ENCODE peak calls at places on chromosome 17, in nine cellular contexts. J, Q, Z, H, T, S, D, O and Y are unnamed samples.

GRCh38 chr17:30961213-30962188 is 9.3 kb upstream of the RNF135 start:
- DNase-seq in J (peak), Q (no peak), Z (no peak), H (peak), T (no peak), S (peak), D (no peak), O (peak), Y (no peak)

GRCh38 chr17:80372456-80372855 is 42.5 kb upstream of the ENDOV start:
- DNase-seq in J (no peak), Q (no peak), Z (peak), H (no peak), T (no peak), S (no peak), D (no peak), O (no peak), Y (peak)

GRCh38 chr17:79114455-79115301 is 40.1 kb downstream of the ENGASE start:
- DNase-seq in J (no peak), Q (no peak), Z (no peak), H (no peak), T (peak), S (no peak), D (peak), O (no peak), Y (no peak)

GRCh38 chr17:50107790-50108414 is 12.8 kb downstream of the PDK2 start:
- DNase-seq in J (no peak), Q (peak), Z (no peak), H (no peak), T (no peak), S (no peak), D (no peak), O (no peak), Y (no peak)

GRCh38 chr17:67221062-67221998 is 23.7 kb downstream of the HELZ start:
- DNase-seq in J (peak), Q (peak), Z (peak), H (peak), T (no peak), S (peak), D (peak), O (peak), Y (no peak)

GRCh38 chr17:48441231-48441711 is 11.3 kb upstream of the SKAP1 start:
- DNase-seq in J (peak), Q (no peak), Z (no peak), H (peak), T (no peak), S (no peak), D (no peak), O (peak), Y (no peak)

GRCh38 chr17:44642861-44643260 is 13.4 kb upstream of the MEIOC start:
- DNase-seq in J (no peak), Q (no peak), Z (no peak), H (no peak), T (no peak), S (no peak), D (peak), O (no peak), Y (no peak)

GRCh38 chr17:16297367-16298139 is 55.7 kb downstream of the CENPV start:
- DNase-seq in J (no peak), Q (no peak), Z (no peak), H (no peak), T (no peak), S (no peak), D (no peak), O (no peak), Y (peak)

GRCh38 chr17:57881143-57881542 is 31.3 kb upstream of the MRPS23 start:
- DNase-seq in J (no peak), Q (peak), Z (no peak), H (no peak), T (no peak), S (no peak), D (peak), O (no peak), Y (no peak)

GRCh38 chr17:62641101-62641500 is 13.6 kb downstream of the MRC2 start:
- DNase-seq in J (no peak), Q (no peak), Z (no peak), H (no peak), T (no peak), S (no peak), D (no peak), O (no peak), Y (peak)

GRCh38 chr17:78781339-78782304 is at the start of gene CYTH1:
- DNase-seq in J (peak), Q (no peak), Z (peak), H (no peak), T (no peak), S (peak), D (peak), O (peak), Y (peak)

GRCh38 chr17:72952220-72952619 is 140.3 kb downstream of the SLC39A11 start:
- DNase-seq in J (no peak), Q (no peak), Z (no peak), H (no peak), T (no peak), S (no peak), D (no peak), O (no peak), Y (no peak)

GRCh38 chr17:35350493-35350892 is 22.9 kb downstream of the SLFN11 start:
- DNase-seq in J (no peak), Q (no peak), Z (no peak), H (no peak), T (no peak), S (no peak), D (no peak), O (no peak), Y (no peak)

GRCh38 chr17:40122944-40123810 is 1.4 kb downstream of the MSL1 start:
- DNase-seq in J (peak), Q (no peak), Z (no peak), H (peak), T (no peak), S (peak), D (peak), O (peak), Y (no peak)

GRCh38 chr17:45912319-45912718 is 18.0 kb downstream of the MAPT start:
- DNase-seq in J (no peak), Q (no peak), Z (no peak), H (no peak), T (no peak), S (no peak), D (no peak), O (no peak), Y (no peak)

GRCh38 chr17:55289106-55289446 is 24.3 kb downstream of the HLF start:
- DNase-seq in J (no peak), Q (no peak), Z (no peak), H (no peak), T (no peak), S (no peak), D (no peak), O (no peak), Y (no peak)

GRCh38 chr17:36740157-36740556 is 138.8 kb downstream of the MRM1 start:
- DNase-seq in J (no peak), Q (no peak), Z (no peak), H (no peak), T (no peak), S (no peak), D (no peak), O (no peak), Y (no peak)

GRCh38 chr17:67855504-67856324 is 30.4 kb downstream of the BPTF start:
- DNase-seq in J (peak), Q (no peak), Z (no peak), H (no peak), T (no peak), S (no peak), D (no peak), O (peak), Y (no peak)

GRCh38 chr17:61368832-61369468 is 30.7 kb upstream of the TBX2 start:
- DNase-seq in J (no peak), Q (no peak), Z (no peak), H (no peak), T (no peak), S (no peak), D (no peak), O (no peak), Y (no peak)

GRCh38 chr17:72706396-72706981 is 386.0 kb downstream of the SLC39A11 start:
- DNase-seq in J (no peak), Q (no peak), Z (no peak), H (no peak), T (no peak), S (peak), D (peak), O (no peak), Y (no peak)

GRCh38 chr17:52537368-52537767 is 378.9 kb upstream of the CA10 start:
- DNase-seq in J (no peak), Q (no peak), Z (no peak), H (no peak), T (no peak), S (no peak), D (no peak), O (no peak), Y (no peak)

GRCh38 chr17:81418710-81419332 is 23.6 kb downstream of the BAHCC1 start:
- DNase-seq in J (no peak), Q (peak), Z (no peak), H (no peak), T (no peak), S (peak), D (peak), O (no peak), Y (no peak)

GRCh38 chr17:49742256-49742655 is 21.7 kb downstream of the FAM117A start:
- DNase-seq in J (no peak), Q (no peak), Z (no peak), H (no peak), T (no peak), S (no peak), D (peak), O (no peak), Y (no peak)

GRCh38 chr17:68777243-68777855 is 176.2 kb upstream of the FAM20A start:
- DNase-seq in J (peak), Q (peak), Z (peak), H (peak), T (peak), S (peak), D (peak), O (peak), Y (no peak)

GRCh38 chr17:82648761-82649474 is 674 bp upstream of the WDR45B start:
- DNase-seq in J (no peak), Q (no peak), Z (peak), H (peak), T (no peak), S (peak), D (no peak), O (no peak), Y (no peak)

GRCh38 chr17:34826332-34826731 is 134.9 kb downstream of the CCT6B start:
- DNase-seq in J (no peak), Q (peak), Z (no peak), H (no peak), T (no peak), S (peak), D (no peak), O (no peak), Y (no peak)

GRCh38 chr17:81662002-81662401 is 4.4 kb downstream of the OXLD1 start:
- DNase-seq in J (no peak), Q (no peak), Z (no peak), H (no peak), T (no peak), S (no peak), D (no peak), O (no peak), Y (no peak)

GRCh38 chr17:72342582-72343527 is 222.0 kb downstream of the SOX9 start:
- DNase-seq in J (no peak), Q (no peak), Z (no peak), H (no peak), T (peak), S (no peak), D (peak), O (no peak), Y (no peak)

GRCh38 chr17:83124871-83125514 is 45.6 kb downstream of the METRNL start:
- DNase-seq in J (no peak), Q (no peak), Z (no peak), H (no peak), T (no peak), S (no peak), D (no peak), O (no peak), Y (peak)

GRCh38 chr17:80980397-80981061 is 11.1 kb upstream of the CHMP6 start:
- DNase-seq in J (no peak), Q (peak), Z (no peak), H (no peak), T (no peak), S (peak), D (no peak), O (no peak), Y (no peak)

GRCh38 chr17:4944554-4945175 is 3.7 kb downstream of the PFN1 start:
- DNase-seq in J (peak), Q (no peak), Z (no peak), H (peak), T (no peak), S (no peak), D (no peak), O (no peak), Y (no peak)

GRCh38 chr17:82107341-82107860 is 9.4 kb upstream of the FASN start:
- DNase-seq in J (no peak), Q (no peak), Z (no peak), H (peak), T (no peak), S (peak), D (no peak), O (peak), Y (no peak)

GRCh38 chr17:81440511-81441244 is 45.4 kb downstream of the BAHCC1 start:
- DNase-seq in J (peak), Q (no peak), Z (no peak), H (peak), T (no peak), S (peak), D (no peak), O (no peak), Y (no peak)

GRCh38 chr17:73011016-73011486 is 81.4 kb downstream of the SLC39A11 start:
- DNase-seq in J (no peak), Q (no peak), Z (no peak), H (no peak), T (no peak), S (no peak), D (no peak), O (no peak), Y (no peak)

DNA sequence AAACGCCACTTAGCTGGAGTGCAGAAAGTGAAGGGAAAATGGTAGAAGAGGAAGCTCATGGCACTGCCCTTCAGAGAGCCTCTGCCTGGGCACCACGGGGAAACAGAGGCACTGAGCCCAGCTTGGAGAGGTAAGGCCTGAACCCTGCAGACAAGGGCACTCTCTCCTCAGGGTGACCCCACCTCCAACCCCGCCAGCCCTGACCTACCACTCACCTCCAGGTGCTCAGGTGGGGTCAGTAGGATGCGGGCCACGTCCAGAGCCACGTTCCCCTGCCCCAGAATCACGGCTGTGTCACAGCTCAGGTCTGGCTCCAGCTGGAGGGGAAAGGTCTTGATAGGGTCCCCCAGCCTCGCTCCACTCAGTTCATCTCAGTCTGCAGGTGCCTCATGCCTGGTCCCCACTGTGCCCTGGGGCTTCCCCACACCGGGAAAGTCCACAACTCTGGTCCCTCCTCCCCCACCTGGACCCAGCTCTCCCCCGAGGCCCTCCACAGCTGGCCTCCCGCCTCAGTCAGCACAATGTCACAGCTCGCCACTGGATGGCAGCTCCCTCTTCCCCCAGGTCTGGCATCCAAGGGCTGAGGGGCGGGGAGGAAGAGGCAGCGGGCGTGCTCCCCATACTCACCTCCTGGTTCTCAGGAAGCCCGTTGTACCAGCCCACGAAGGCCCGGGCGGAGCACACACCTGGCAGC is 6.0 kb upstream of the GRIN2C start:
- DNase-seq in J (peak), Q (no peak), Z (no peak), H (no peak), T (no peak), S (no peak), D (no peak), O (no peak), Y (peak)
- TF ChIP-seq CTCF in J (no peak), Q (no peak), Z (no peak), H (no peak), T (no peak), S (no peak), D (no peak), O (no peak), Y (no peak)

GRCh38 chr17:19317359-19318095 is 45.0 kb downstream of the B9D1 start:
- DNase-seq in J (peak), Q (no peak), Z (peak), H (no peak), T (peak), S (peak), D (peak), O (peak), Y (no peak)
- TF ChIP-seq CTCF in J (peak), Q (peak), Z (no peak), H (peak), T (peak), S (peak), D (peak), O (peak), Y (peak)

GRCh38 chr17:64240261-64240740 is 22.8 kb downstream of the TEX2 start:
- DNase-seq in J (no peak), Q (peak), Z (no peak), H (no peak), T (no peak), S (no peak), D (peak), O (no peak), Y (no peak)
- TF ChIP-seq CTCF in J (no peak), Q (peak), Z (no peak), H (no peak), T (no peak), S (no peak), D (no peak), O (no peak), Y (peak)

GRCh38 chr17:59174671-59175070 is 19.1 kb downstream of the PRR11 start:
- DNase-seq in J (no peak), Q (no peak), Z (no peak), H (no peak), T (no peak), S (no peak), D (no peak), O (no peak), Y (no peak)
- TF ChIP-seq CTCF in J (no peak), Q (no peak), Z (no peak), H (no peak), T (no peak), S (no peak), D (no peak), O (no peak), Y (no peak)

DNA sequence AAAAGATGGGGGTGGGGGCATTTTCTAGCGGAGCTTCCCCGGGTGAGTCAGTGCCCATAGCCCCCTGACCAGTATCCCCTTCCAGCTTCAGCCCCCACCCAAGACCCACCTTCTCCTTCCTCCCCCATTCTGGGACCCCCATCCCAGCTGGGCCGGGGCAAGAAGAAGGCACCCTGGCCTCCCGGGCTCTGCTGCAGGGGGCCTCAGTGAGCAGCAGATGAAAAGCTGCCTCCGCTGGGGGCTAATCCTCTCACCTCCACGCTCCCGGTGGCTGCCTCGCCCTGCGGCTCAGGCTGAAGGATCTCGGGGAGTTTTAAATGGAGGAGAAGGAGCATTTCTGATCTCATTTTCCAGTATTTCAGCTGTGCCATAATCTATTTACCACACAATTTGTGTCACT is 313.5 kb upstream of the TNRC6C start:
- DNase-seq in J (no peak), Q (no peak), Z (no peak), H (no peak), T (no peak), S (no peak), D (no peak), O (no peak), Y (no peak)
- TF ChIP-seq CTCF in J (no peak), Q (no peak), Z (no peak), H (no peak), T (no peak), S (no peak), D (no peak), O (no peak), Y (peak)

DNA sequence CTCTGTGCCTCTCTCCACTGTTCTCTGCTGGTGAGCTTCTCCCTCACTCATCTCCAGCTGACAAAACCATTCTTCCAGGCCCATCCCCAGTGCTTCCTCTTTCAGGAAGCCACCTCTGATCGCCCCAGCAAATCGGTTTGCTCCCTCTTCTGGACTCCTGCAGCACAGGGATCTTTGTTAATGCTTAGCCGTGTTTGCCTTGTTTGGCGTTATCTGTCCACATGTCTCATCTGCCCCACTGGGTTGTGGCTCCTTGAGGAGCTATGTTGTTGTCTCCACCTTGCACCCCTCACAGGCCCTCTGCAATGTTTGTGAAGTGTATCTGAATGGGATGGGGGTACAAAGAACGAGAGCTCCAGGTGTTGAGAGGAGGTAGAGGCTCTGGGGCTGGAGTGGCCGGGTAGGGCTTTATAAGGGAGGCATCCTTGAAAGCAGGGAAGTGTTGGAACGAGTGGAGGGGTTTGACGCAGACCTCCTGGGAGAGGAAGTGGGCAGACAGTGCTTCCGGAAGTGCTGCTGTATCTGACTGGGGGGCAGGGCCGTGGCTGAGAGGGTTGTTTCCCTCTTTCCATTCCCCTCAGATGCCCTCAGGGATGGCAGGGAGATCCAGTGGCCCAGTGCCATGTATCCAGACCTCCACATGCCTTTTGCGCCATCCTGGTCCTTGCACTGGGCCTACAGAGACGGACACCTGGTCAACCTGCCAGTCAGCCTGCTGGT is 27.8 kb downstream of the CASKIN2 start:
- DNase-seq in J (peak), Q (no peak), Z (peak), H (peak), T (no peak), S (no peak), D (peak), O (peak), Y (peak)
- TF ChIP-seq CTCF in J (no peak), Q (no peak), Z (no peak), H (no peak), T (no peak), S (no peak), D (no peak), O (no peak), Y (no peak)

GRCh38 chr17:7440823-7441174 is 1.5 kb downstream of the FGF11 start:
- DNase-seq in J (peak), Q (no peak), Z (no peak), H (peak), T (no peak), S (no peak), D (peak), O (peak), Y (no peak)
- TF ChIP-seq CTCF in J (no peak), Q (peak), Z (no peak), H (no peak), T (no peak), S (no peak), D (peak), O (no peak), Y (peak)